ENCODE peak calls at places on chromosomes 4 and X, in eight cellular contexts. One of them, this sample, is unnamed.

GRCh38 chr4:183626168-183626567 is 32.8 kb downstream of the RWDD4 start:
- DNase-seq in aorta: no peak
- DNase-seq in OCI-LY7: no peak
- DNase-seq in SK-N-SH: no peak
- DNase-seq in HCT116: no peak
- DNase-seq in sigmoid colon: no peak
- DNase-seq in neuronal stem cell: no peak
- DNase-seq in K562: no peak
- DNase-seq in this sample: no peak

GRCh38 chr4:185532327-185532726 is 3.0 kb downstream of the PDLIM3 start:
- DNase-seq in aorta: peak; percentile 66
- DNase-seq in OCI-LY7: no peak
- DNase-seq in SK-N-SH: peak; percentile 16
- DNase-seq in HCT116: no peak
- DNase-seq in sigmoid colon: no peak
- DNase-seq in neuronal stem cell: no peak
- DNase-seq in K562: no peak
- DNase-seq in this sample: no peak

GRCh38 chr4:159283697-159284492 is 181.0 kb downstream of the RAPGEF2 start:
- DNase-seq in aorta: no peak
- DNase-seq in OCI-LY7: no peak
- DNase-seq in SK-N-SH: no peak
- DNase-seq in HCT116: no peak
- DNase-seq in sigmoid colon: no peak
- DNase-seq in neuronal stem cell: no peak
- DNase-seq in K562: no peak
- DNase-seq in this sample: no peak

GRCh38 chr4:127669691-127670090 is 36.9 kb downstream of the INTU start:
- DNase-seq in aorta: no peak
- DNase-seq in OCI-LY7: no peak
- DNase-seq in SK-N-SH: no peak
- DNase-seq in HCT116: no peak
- DNase-seq in sigmoid colon: no peak
- DNase-seq in neuronal stem cell: no peak
- DNase-seq in K562: no peak
- DNase-seq in this sample: no peak

GRCh38 chr4:6071959-6072720 is 53.9 kb upstream of the C4orf50 start:
- DNase-seq in aorta: no peak
- DNase-seq in OCI-LY7: no peak
- DNase-seq in SK-N-SH: peak; percentile 46
- DNase-seq in HCT116: no peak
- DNase-seq in sigmoid colon: peak; percentile 60
- DNase-seq in neuronal stem cell: no peak
- DNase-seq in K562: no peak
- DNase-seq in this sample: no peak

GRCh38 chrX:23246001-23246400 is 88.6 kb upstream of the PTCHD1 start:
- DNase-seq in aorta: no peak
- DNase-seq in OCI-LY7: no peak
- DNase-seq in SK-N-SH: no peak
- DNase-seq in HCT116: no peak
- DNase-seq in sigmoid colon: no peak
- DNase-seq in neuronal stem cell: no peak
- DNase-seq in K562: no peak
- DNase-seq in this sample: no peak

GRCh38 chr4:3302164-3302785 is 9.5 kb downstream of the RGS12 start:
- DNase-seq in aorta: peak; percentile 50
- DNase-seq in OCI-LY7: no peak
- DNase-seq in SK-N-SH: no peak
- DNase-seq in HCT116: no peak
- DNase-seq in sigmoid colon: peak; percentile 57
- DNase-seq in neuronal stem cell: no peak
- DNase-seq in K562: no peak
- DNase-seq in this sample: no peak

GRCh38 chrX:13911581-13911980 is 94.7 kb upstream of the GPM6B start:
- DNase-seq in aorta: no peak
- DNase-seq in OCI-LY7: no peak
- DNase-seq in SK-N-SH: no peak
- DNase-seq in HCT116: no peak
- DNase-seq in sigmoid colon: no peak
- DNase-seq in neuronal stem cell: no peak
- DNase-seq in K562: no peak
- DNase-seq in this sample: no peak

GRCh38 chr4:82666970-82667665 is 105.3 kb upstream of the TMEM150C start:
- DNase-seq in aorta: no peak
- DNase-seq in OCI-LY7: no peak
- DNase-seq in SK-N-SH: no peak
- DNase-seq in HCT116: no peak
- DNase-seq in sigmoid colon: no peak
- DNase-seq in neuronal stem cell: no peak
- DNase-seq in K562: no peak
- DNase-seq in this sample: no peak

GRCh38 chr4:56803473-56803872 is 18.0 kb downstream of the SPINK2 start:
- DNase-seq in aorta: no peak
- DNase-seq in OCI-LY7: peak; percentile 71
- DNase-seq in SK-N-SH: no peak
- DNase-seq in HCT116: no peak
- DNase-seq in sigmoid colon: no peak
- DNase-seq in neuronal stem cell: no peak
- DNase-seq in K562: no peak
- DNase-seq in this sample: no peak

GRCh38 chr4:121654738-121655137 is 42.0 kb downstream of the ANXA5 start:
- DNase-seq in aorta: no peak
- DNase-seq in OCI-LY7: peak; percentile 9
- DNase-seq in SK-N-SH: no peak
- DNase-seq in HCT116: no peak
- DNase-seq in sigmoid colon: no peak
- DNase-seq in neuronal stem cell: no peak
- DNase-seq in K562: no peak
- DNase-seq in this sample: no peak

GRCh38 chr4:145290953-145291352 is 110.6 kb upstream of the OTUD4 start:
- DNase-seq in aorta: no peak
- DNase-seq in OCI-LY7: no peak
- DNase-seq in SK-N-SH: no peak
- DNase-seq in HCT116: no peak
- DNase-seq in sigmoid colon: no peak
- DNase-seq in neuronal stem cell: no peak
- DNase-seq in K562: no peak
- DNase-seq in this sample: no peak

GRCh38 chrX:137707348-137707747 is 141.4 kb downstream of the ZIC3 start:
- DNase-seq in aorta: no peak
- DNase-seq in OCI-LY7: no peak
- DNase-seq in SK-N-SH: no peak
- DNase-seq in HCT116: no peak
- DNase-seq in sigmoid colon: no peak
- DNase-seq in neuronal stem cell: no peak
- DNase-seq in K562: no peak
- DNase-seq in this sample: no peak

GRCh38 chrX:16603822-16604221 is 46.1 kb upstream of the S100G start:
- DNase-seq in aorta: no peak
- DNase-seq in OCI-LY7: no peak
- DNase-seq in SK-N-SH: no peak
- DNase-seq in HCT116: no peak
- DNase-seq in sigmoid colon: no peak
- DNase-seq in neuronal stem cell: no peak
- DNase-seq in K562: no peak
- DNase-seq in this sample: no peak

GRCh38 chr4:15888515-15888914 is 50.0 kb downstream of the FGFBP1 start:
- DNase-seq in aorta: no peak
- DNase-seq in OCI-LY7: no peak
- DNase-seq in SK-N-SH: no peak
- DNase-seq in HCT116: no peak
- DNase-seq in sigmoid colon: no peak
- DNase-seq in neuronal stem cell: no peak
- DNase-seq in K562: no peak
- DNase-seq in this sample: no peak

GRCh38 chrX:3712870-3713224 is 602 bp downstream of the PRKX start:
- DNase-seq in aorta: peak; percentile 50
- DNase-seq in OCI-LY7: no peak
- DNase-seq in SK-N-SH: no peak
- DNase-seq in HCT116: no peak
- DNase-seq in sigmoid colon: peak; percentile 64
- DNase-seq in neuronal stem cell: no peak
- DNase-seq in K562: peak; percentile 31
- DNase-seq in this sample: peak; percentile 56

GRCh38 chrX:3713225-3713936 is at the start of gene PRKX:
- DNase-seq in aorta: peak; percentile 76
- DNase-seq in OCI-LY7: peak; percentile 74
- DNase-seq in SK-N-SH: peak; percentile 90
- DNase-seq in HCT116: no peak
- DNase-seq in sigmoid colon: peak; percentile 65
- DNase-seq in neuronal stem cell: no peak
- DNase-seq in K562: peak; percentile 71
- DNase-seq in this sample: peak; percentile 75

GRCh38 chrX:3713937-3714434 is 537 bp upstream of the PRKX start:
- DNase-seq in aorta: no peak
- DNase-seq in OCI-LY7: no peak
- DNase-seq in SK-N-SH: peak; percentile 23
- DNase-seq in HCT116: no peak
- DNase-seq in sigmoid colon: no peak
- DNase-seq in neuronal stem cell: no peak
- DNase-seq in K562: peak; percentile 39
- DNase-seq in this sample: no peak

GRCh38 chrX:3711331-3711917 is 2.0 kb downstream of the PRKX start:
- DNase-seq in aorta: no peak
- DNase-seq in OCI-LY7: peak; percentile 4
- DNase-seq in SK-N-SH: no peak
- DNase-seq in HCT116: no peak
- DNase-seq in sigmoid colon: no peak
- DNase-seq in neuronal stem cell: no peak
- DNase-seq in K562: peak; percentile 61
- DNase-seq in this sample: peak; percentile 54

GRCh38 chrX:3712080-3712869 is 1.2 kb downstream of the PRKX start:
- DNase-seq in aorta: peak; percentile 52
- DNase-seq in OCI-LY7: peak; percentile 19
- DNase-seq in SK-N-SH: no peak
- DNase-seq in HCT116: no peak
- DNase-seq in sigmoid colon: peak; percentile 58
- DNase-seq in neuronal stem cell: no peak
- DNase-seq in K562: peak; percentile 24
- DNase-seq in this sample: no peak
- H3K4me1 ChIP-seq in aorta: no peaks in the 10 kb centered on the region
- H3K4me1 ChIP-seq in OCI-LY7: peaks cover 6% of the 10 kb centered on the region
- H3K4me1 ChIP-seq in SK-N-SH: no peaks in the 10 kb centered on the region
- H3K4me1 ChIP-seq in HCT116: peaks cover 4% of the 10 kb centered on the region
- H3K4me1 ChIP-seq in sigmoid colon: no peaks in the 10 kb centered on the region
- H3K4me1 ChIP-seq in neuronal stem cell: no peaks in the 10 kb centered on the region
- H3K4me1 ChIP-seq in K562: peaks cover 3% of the 10 kb centered on the region
- H3K4me1 ChIP-seq in this sample: no peaks in the 10 kb centered on the region

GRCh38 chr4:23937173-23937572 is 47.3 kb upstream of the PPARGC1A start:
- DNase-seq in aorta: no peak
- DNase-seq in OCI-LY7: no peak
- DNase-seq in SK-N-SH: no peak
- DNase-seq in HCT116: no peak
- DNase-seq in sigmoid colon: no peak
- DNase-seq in neuronal stem cell: no peak
- DNase-seq in K562: no peak
- DNase-seq in this sample: no peak

GRCh38 chr4:23932186-23932585 is 42.3 kb upstream of the PPARGC1A start:
- DNase-seq in aorta: no peak
- DNase-seq in OCI-LY7: no peak
- DNase-seq in SK-N-SH: no peak
- DNase-seq in HCT116: no peak
- DNase-seq in sigmoid colon: no peak
- DNase-seq in neuronal stem cell: no peak
- DNase-seq in K562: no peak
- DNase-seq in this sample: no peak

GRCh38 chr4:23932935-23933334 is 43.1 kb upstream of the PPARGC1A start:
- DNase-seq in aorta: no peak
- DNase-seq in OCI-LY7: no peak
- DNase-seq in SK-N-SH: no peak
- DNase-seq in HCT116: no peak
- DNase-seq in sigmoid colon: no peak
- DNase-seq in neuronal stem cell: no peak
- DNase-seq in K562: no peak
- DNase-seq in this sample: no peak

GRCh38 chr4:23934223-23934622 is 44.4 kb upstream of the PPARGC1A start:
- DNase-seq in aorta: no peak
- DNase-seq in OCI-LY7: no peak
- DNase-seq in SK-N-SH: no peak
- DNase-seq in HCT116: no peak
- DNase-seq in sigmoid colon: no peak
- DNase-seq in neuronal stem cell: no peak
- DNase-seq in K562: no peak
- DNase-seq in this sample: no peak

DNA sequence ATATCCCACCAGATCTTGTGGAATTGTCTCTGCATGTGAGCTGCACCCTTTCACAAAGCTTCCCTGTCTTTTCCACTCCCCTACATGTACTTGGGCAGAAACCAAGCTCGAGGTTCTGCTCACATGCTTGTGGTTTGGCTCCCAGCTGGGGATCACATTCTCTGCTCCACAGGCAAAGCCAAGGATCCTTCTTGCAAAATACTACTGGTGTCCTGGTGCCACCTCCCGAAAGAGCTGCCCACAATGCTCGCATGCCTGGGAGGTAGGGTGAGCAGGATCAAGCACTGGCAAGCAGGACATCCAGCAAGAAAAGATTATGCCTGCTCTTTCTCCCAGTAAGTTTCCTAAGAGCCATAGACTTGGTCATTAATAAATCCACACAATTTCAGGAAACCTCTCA is 45.1 kb upstream of the PPARGC1A start:
- DNase-seq in aorta: peak; percentile 60
- DNase-seq in OCI-LY7: no peak
- DNase-seq in SK-N-SH: no peak
- DNase-seq in HCT116: no peak
- DNase-seq in sigmoid colon: peak; percentile 88
- DNase-seq in neuronal stem cell: no peak
- DNase-seq in K562: no peak
- DNase-seq in this sample: peak; percentile 88
- H3K27ac ChIP-seq in aorta: no peak overlapping the region
- H3K27ac ChIP-seq in OCI-LY7: no peak overlapping the region
- H3K27ac ChIP-seq in SK-N-SH: no peak overlapping the region
- H3K27ac ChIP-seq in HCT116: no peak overlapping the region
- H3K27ac ChIP-seq in sigmoid colon: peak overlapping the region; percentile 56
- H3K27ac ChIP-seq in neuronal stem cell: no peak overlapping the region
- H3K27ac ChIP-seq in K562: no peak overlapping the region
- H3K27ac ChIP-seq in this sample: peak overlapping the region; percentile 62

DNA sequence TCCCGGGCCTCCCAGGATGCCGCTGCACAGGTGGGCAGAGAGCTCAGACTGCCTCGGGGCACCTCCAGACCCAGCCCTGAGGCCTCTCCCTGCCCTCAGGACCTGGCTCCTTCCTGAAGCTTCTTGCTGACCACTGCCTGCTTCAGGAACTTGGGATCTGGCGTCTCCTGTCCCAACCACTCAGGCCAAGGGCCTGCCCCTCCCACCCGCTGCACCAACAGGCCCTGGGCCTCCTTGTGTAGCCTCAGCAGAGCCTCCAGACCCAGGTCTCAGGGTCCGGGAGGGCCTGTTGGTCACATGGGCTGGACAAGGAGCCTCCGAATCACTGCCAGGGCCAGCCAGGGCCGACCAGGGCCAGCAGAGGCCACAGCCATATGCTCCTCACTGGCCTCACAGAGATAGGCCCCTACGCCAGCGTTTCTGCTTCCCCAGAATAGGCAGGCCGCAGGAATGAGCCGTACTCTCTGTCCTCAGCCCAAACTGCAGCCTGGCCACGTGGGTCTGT is 2.8 kb downstream of the MXD4 start:
- DNase-seq in aorta: peak; percentile 46
- DNase-seq in OCI-LY7: no peak
- DNase-seq in SK-N-SH: no peak
- DNase-seq in HCT116: no peak
- DNase-seq in sigmoid colon: peak; percentile 63
- DNase-seq in neuronal stem cell: no peak
- DNase-seq in K562: no peak
- DNase-seq in this sample: peak; percentile 15
- H3K4me1 ChIP-seq in aorta: no peaks in the 10 kb centered on the region
- H3K4me1 ChIP-seq in OCI-LY7: peaks cover 14% of the 10 kb centered on the region
- H3K4me1 ChIP-seq in SK-N-SH: peaks cover 68% of the 10 kb centered on the region
- H3K4me1 ChIP-seq in HCT116: peaks cover 15% of the 10 kb centered on the region
- H3K4me1 ChIP-seq in sigmoid colon: peaks cover 74% of the 10 kb centered on the region
- H3K4me1 ChIP-seq in neuronal stem cell: peaks cover 13% of the 10 kb centered on the region
- H3K4me1 ChIP-seq in K562: peaks cover 9% of the 10 kb centered on the region
- H3K4me1 ChIP-seq in this sample: peaks cover 60% of the 10 kb centered on the region

GRCh38 chr4:188109157-188109755 is at the start of gene TRIML2:
- DNase-seq in aorta: no peak
- DNase-seq in OCI-LY7: no peak
- DNase-seq in SK-N-SH: no peak
- DNase-seq in HCT116: peak; percentile 57
- DNase-seq in sigmoid colon: no peak
- DNase-seq in neuronal stem cell: no peak
- DNase-seq in K562: no peak
- DNase-seq in this sample: no peak
- H3K27ac ChIP-seq in aorta: no peak within 1 kb of the TSS
- H3K27ac ChIP-seq in OCI-LY7: no peak within 1 kb of the TSS
- H3K27ac ChIP-seq in SK-N-SH: no peak within 1 kb of the TSS
- H3K27ac ChIP-seq in HCT116: peak within 1 kb of the TSS; percentile 75
- H3K27ac ChIP-seq in sigmoid colon: no peak within 1 kb of the TSS
- H3K27ac ChIP-seq in neuronal stem cell: no peak within 1 kb of the TSS
- H3K27ac ChIP-seq in K562: no peak within 1 kb of the TSS
- H3K27ac ChIP-seq in this sample: no peak within 1 kb of the TSS

This sample was measured in psoas muscle.